ENCODE peak calls at places on chromosomes 4 and X, in ten cellular contexts. V is midbrain; J is left lobe of liver; M is fibroblast of lung; S is mucosa of descending colon; X is COR-L47; N is PC-3; U is fibroblast of pulmonary artery; Y is activated CD4-positive, CD25-positive, alpha-beta regulatory T cell; L is NCI-H345. P is an unnamed sample.

GRCh38 chr4:148539387-148539786 is 97.2 kb upstream of the NR3C2 start:
- DNase-seq in Y (no peak), S (peak; percentile 77), X (no peak), V (no peak), U (no peak), J (no peak), M (no peak), N (peak; percentile 2), L (no peak), P (no peak)

GRCh38 chrX:120560842-120561633 is at the start of gene CUL4B:
- DNase-seq in J (peak; percentile 92), X (peak; percentile 87), L (peak; percentile 86), M (peak; percentile 94), N (peak; percentile 93), U (peak; percentile 97), V (peak; percentile 92), S (peak; percentile 94), Y (peak; percentile 82), P (peak; percentile 96)

GRCh38 chrX:9566150-9566621 is 101.3 kb downstream of the TBL1X start:
- DNase-seq in L (no peak), J (peak; percentile 73), S (peak; percentile 64), Y (no peak), M (peak; percentile 91), X (no peak), N (peak; percentile 92), V (peak; percentile 39), U (peak; percentile 80), P (peak; percentile 77)

GRCh38 chr4:74423101-74423500 is 21.8 kb upstream of the AREG start:
- DNase-seq in V (no peak), S (peak; percentile 48), N (peak; percentile 46), J (no peak), U (peak; percentile 91), Y (no peak), L (no peak), M (peak; percentile 44), X (no peak), P (peak; percentile 56)

GRCh38 chr4:159434496-159435241 is 331.8 kb downstream of the RAPGEF2 start:
- DNase-seq in L (no peak), U (peak; percentile 66), M (peak; percentile 40), V (no peak), Y (no peak), N (peak; percentile 65), S (no peak), J (no peak), X (no peak), P (peak; percentile 37)

GRCh38 chr4:3407930-3408792 is 33.6 kb upstream of the HGFAC start:
- DNase-seq in M (no peak), V (no peak), N (no peak), J (peak; percentile 95), Y (no peak), X (no peak), S (no peak), U (no peak), L (no peak), P (no peak)

GRCh38 chr4:26354491-26354890 is 33.7 kb downstream of the RBPJ start:
- DNase-seq in J (no peak), U (no peak), V (no peak), Y (no peak), N (no peak), X (no peak), M (no peak), S (no peak), L (no peak), P (no peak)

GRCh38 chr4:46999584-46999983 is 6.2 kb upstream of the GABRA4 start:
- DNase-seq in V (no peak), M (peak; percentile 34), U (peak; percentile 49), X (no peak), L (no peak), S (no peak), Y (no peak), N (no peak), J (no peak), P (no peak)

P was measured in fibroblast of gingiva.